ENCODE peak calls at places on chromosomes 11 and 22, in five cellular contexts. L, T, O, P and Y are unnamed samples.

GRCh38 chr11:73939096-73939495 is 11.7 kb upstream of the DNAJB13 start:
- DNase-seq in P (no peak), T (no peak), O (no peak), L (no peak), Y (no peak)

GRCh38 chr11:78901831-78902230 is 327.2 kb upstream of the NARS2 start:
- DNase-seq in P (no peak), T (no peak), O (no peak), L (no peak), Y (no peak)

GRCh38 chr11:125084057-125084416 is 20.9 kb downstream of the SLC37A2 start:
- DNase-seq in T (no peak), P (no peak), O (no peak), L (no peak), Y (no peak)

GRCh38 chr22:48588151-48588880 is 1239.4 kb downstream of the BRD1 start:
- DNase-seq in P (no peak), T (no peak), L (no peak), O (no peak), Y (no peak)

GRCh38 chr11:77104727-77105126 is 2.1 kb downstream of the OMP start:
- DNase-seq in P (no peak), L (no peak), T (no peak), O (no peak), Y (no peak)

GRCh38 chr11:120424185-120424969 is 87.2 kb upstream of the GRIK4 start:
- DNase-seq in O (no peak), T (no peak), L (no peak), P (no peak), Y (no peak)

GRCh38 chr11:119533931-119534694 is 111.1 kb upstream of the THY1 start:
- DNase-seq in T (peak; percentile 61), P (peak; percentile 38), O (peak; percentile 37), L (peak; percentile 41), Y (peak; percentile 73)

GRCh38 chr11:116986521-116987105 is 111.6 kb downstream of the SIK3 start:
- DNase-seq in O (no peak), P (no peak), L (no peak), T (no peak), Y (no peak)

GRCh38 chr11:73218106-73218829 is at the start of gene P2RY2:
- DNase-seq in L (peak; percentile 46), T (peak; percentile 93), P (peak; percentile 32), O (peak; percentile 49), Y (peak; percentile 96)

GRCh38 chr11:100805509-100806199 is 118.6 kb downstream of the ARHGAP42 start:
- DNase-seq in L (no peak), P (no peak), O (no peak), T (no peak), Y (no peak)

GRCh38 chr22:17243524-17243923 is 24.3 kb upstream of the ADA2 start:
- DNase-seq in T (no peak), P (no peak), L (no peak), O (peak; percentile 57), Y (no peak)

GRCh38 chr11:2366733-2367132 is 10.4 kb upstream of the CD81 start:
- DNase-seq in L (no peak), T (no peak), P (no peak), O (no peak), Y (no peak)

GRCh38 chr11:76659672-76660532 is 10.6 kb downstream of the LRRC32 start:
- DNase-seq in O (no peak), T (peak; percentile 30), P (no peak), L (peak; percentile 23), Y (no peak)

GRCh38 chr11:116693206-116694016 is 79.4 kb downstream of the BUD13 start:
- DNase-seq in P (no peak), T (no peak), L (no peak), O (no peak), Y (no peak)

GRCh38 chr22:39275814-39276443 is 31.1 kb upstream of the PDGFB start:
- DNase-seq in O (no peak), P (no peak), T (no peak), L (no peak), Y (no peak)

GRCh38 chr22:46537221-46537945 is at the start of gene CELSR1:
- DNase-seq in P (no peak), L (no peak), O (no peak), T (no peak), Y (no peak)

GRCh38 chr11:44348114-44348513 is 38.2 kb upstream of the ALX4 start:
- DNase-seq in P (no peak), L (no peak), O (no peak), T (no peak), Y (no peak)

GRCh38 chr11:84390441-84391078 is 1104.4 kb upstream of the CCDC90B start:
- DNase-seq in T (no peak), L (no peak), P (no peak), O (no peak), Y (no peak)

GRCh38 chr11:60511393-60511792 is 3.8 kb upstream of the MS4A13 start:
- DNase-seq in T (no peak), L (no peak), P (no peak), O (no peak), Y (no peak)

GRCh38 chr22:17773606-17774205 is 563 bp downstream of the BID start:
- DNase-seq in P (no peak), O (peak; percentile 53), T (no peak), L (no peak), Y (peak; percentile 80)

GRCh38 chr11:117794144-117794543 is 2.9 kb downstream of the DSCAML1 start:
- DNase-seq in O (no peak), L (no peak), P (no peak), T (no peak), Y (no peak)

GRCh38 chr11:44804449-44805151 is 77.8 kb downstream of the TSPAN18 start:
- DNase-seq in O (no peak), P (no peak), L (no peak), T (no peak), Y (no peak)

GRCh38 chr11:70531281-70532065 is 133.1 kb downstream of the CTTN start:
- DNase-seq in T (peak; percentile 4), L (no peak), P (no peak), O (no peak), Y (peak; percentile 46)

GRCh38 chr11:120956710-120957500 is 67.0 kb upstream of the TBCEL start:
- DNase-seq in O (no peak), T (no peak), L (no peak), P (no peak), Y (no peak)

GRCh38 chr22:23752750-23753149 is 1.5 kb downstream of the VPREB3 start:
- DNase-seq in P (no peak), L (no peak), O (peak; percentile 64), T (no peak), Y (no peak)

GRCh38 chr22:38032681-38033521 is 24.3 kb upstream of the PICK1 start:
- DNase-seq in P (no peak), T (no peak), L (no peak), O (no peak), Y (no peak)

GRCh38 chr11:11841121-11841604 is 609 bp upstream of the USP47 start:
- DNase-seq in L (peak; percentile 61), P (peak; percentile 16), T (peak; percentile 58), O (peak; percentile 44), Y (peak; percentile 72)

GRCh38 chr11:35180311-35181233 is 41.6 kb downstream of the CD44 start:
- DNase-seq in O (no peak), P (no peak), L (no peak), T (no peak), Y (no peak)

GRCh38 chr11:63710476-63711217 is 29.3 kb downstream of the RTN3 start:
- DNase-seq in L (no peak), T (no peak), O (no peak), P (no peak), Y (no peak)

GRCh38 chr22:43919106-43919965 is 4.3 kb upstream of the PNPLA3 start:
- DNase-seq in T (no peak), P (no peak), O (no peak), L (no peak), Y (peak; percentile 79)

GRCh38 chr22:32557424-32557823 is 82.8 kb downstream of the FBXO7 start:
- DNase-seq in O (no peak), P (no peak), T (no peak), L (no peak), Y (no peak)

GRCh38 chr22:37501610-37502341 is 15.6 kb upstream of the MFNG start:
- DNase-seq in T (peak; percentile 77), P (no peak), O (no peak), L (peak; percentile 72), Y (peak; percentile 86)

GRCh38 chr11:68328374-68329091 is 16.1 kb downstream of the LRP5 start:
- DNase-seq in L (no peak), O (no peak), P (no peak), T (peak; percentile 66), Y (peak; percentile 46)

GRCh38 chr11:68327586-68328370 is 15.4 kb downstream of the LRP5 start:
- DNase-seq in T (no peak), P (no peak), O (no peak), L (no peak), Y (no peak)

GRCh38 chr11:68329993-68330699 is 17.8 kb downstream of the LRP5 start:
- DNase-seq in O (no peak), L (no peak), T (no peak), P (no peak), Y (no peak)

GRCh38 chr11:68330700-68331337 is 18.4 kb downstream of the LRP5 start:
- DNase-seq in O (no peak), P (no peak), L (no peak), T (no peak), Y (peak; percentile 30)

GRCh38 chr11:68329496-68329895 is 17.1 kb downstream of the LRP5 start:
- DNase-seq in T (no peak), O (no peak), P (no peak), L (no peak), Y (no peak)
- H3K4me1 ChIP-seq in T (peaks cover 86% of the 10 kb centered on the region), O (peaks cover 6% of the 10 kb centered on the region), P (no peaks in the 10 kb centered on the region), L (peaks cover 22% of the 10 kb centered on the region), Y (peaks cover 11% of the 10 kb centered on the region)

DNA sequence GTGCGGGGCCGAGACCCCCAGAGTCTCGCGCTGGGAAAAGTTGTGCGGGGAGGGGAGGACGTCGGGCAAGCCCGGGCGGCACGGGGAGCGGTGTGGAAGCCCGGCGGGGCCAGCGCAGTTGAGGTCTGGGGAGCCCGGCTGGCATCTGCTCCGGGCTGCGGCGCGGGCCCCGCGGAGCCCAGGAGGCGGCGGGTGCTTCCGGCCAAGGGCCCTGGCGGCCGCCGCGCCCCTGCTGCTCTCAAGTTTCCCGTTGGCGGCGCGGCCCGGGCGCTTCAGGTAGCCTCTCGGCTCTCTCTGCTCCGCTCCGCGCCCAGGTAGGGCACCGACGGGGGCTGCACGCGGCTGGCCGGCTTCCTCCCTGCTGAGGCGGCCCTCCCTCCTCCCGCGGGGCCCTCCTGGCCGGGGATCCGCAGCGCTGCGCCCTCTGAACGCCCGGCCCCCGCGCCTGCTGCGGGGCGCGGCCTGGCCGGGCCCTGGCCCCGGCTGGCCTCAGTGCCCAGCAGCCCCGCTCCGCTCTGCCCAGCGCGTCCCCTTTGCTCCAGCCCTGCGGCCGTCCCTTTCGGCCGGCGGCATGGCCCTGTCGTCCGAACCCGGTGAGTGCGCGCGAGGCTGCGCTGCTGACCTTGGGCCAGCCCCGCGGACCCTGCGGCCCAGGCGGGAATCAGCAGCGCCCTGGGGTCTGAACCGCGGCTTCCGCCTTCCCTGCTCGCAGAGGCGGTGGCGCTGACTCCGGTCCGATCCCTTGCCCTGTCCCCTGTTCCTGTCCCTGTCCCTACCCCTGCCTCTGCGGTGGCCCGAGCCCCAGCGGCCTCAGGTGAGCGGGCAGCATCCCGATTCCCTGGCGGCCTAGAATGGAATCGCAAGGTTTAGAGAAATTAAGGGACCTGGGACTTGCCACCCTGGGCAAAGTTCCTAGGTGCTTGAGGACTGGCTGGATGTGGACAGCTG is 4.3 kb upstream of the AMPD3 start:
- DNase-seq in T (peak; percentile 32), L (no peak), P (peak; percentile 62), O (peak; percentile 62), Y (peak; percentile 79)
- TF ChIP-seq POLR2A in T (no peak), L (no peak), P (peak; percentile 11), O (peak; percentile 72), Y (peak; percentile 51)

GRCh38 chr11:129374081-129374992 is 1.3 kb upstream of the BARX2 start:
- DNase-seq in L (no peak), T (no peak), O (no peak), P (no peak), Y (no peak)
- H3K27ac ChIP-seq in L (no peak overlapping the region), T (no peak overlapping the region), O (peak overlapping the region; percentile 95), P (no peak overlapping the region), Y (no peak overlapping the region)

GRCh38 chr22:19887251-19887985 is 32.7 kb upstream of the GNB1L start:
- DNase-seq in P (no peak), O (no peak), T (peak; percentile 18), L (no peak), Y (peak; percentile 53)
- H3K4me1 ChIP-seq in P (peaks cover 21% of the 10 kb centered on the region), O (no peaks in the 10 kb centered on the region), T (peaks cover 14% of the 10 kb centered on the region), L (peaks cover 7% of the 10 kb centered on the region), Y (peaks cover 6% of the 10 kb centered on the region)